ENCODE peak calls at places on chromosomes 4 and X, in four cellular contexts. One of them, this sample, is unnamed.

GRCh38 chr4:38958453-38958852 is 73.8 kb downstream of the TMEM156 start:
- DNase-seq in cardiac muscle cell: peak; percentile 44
- DNase-seq in psoas muscle: no peak
- DNase-seq in PC-3: no peak
- DNase-seq in this sample: no peak

GRCh38 chr4:122842984-122843531 is 16.4 kb downstream of the FGF2 start:
- DNase-seq in cardiac muscle cell: no peak
- DNase-seq in psoas muscle: no peak
- DNase-seq in PC-3: peak; percentile 8
- DNase-seq in this sample: no peak

GRCh38 chr4:10320130-10320529 is 137.1 kb downstream of the ZNF518B start:
- DNase-seq in cardiac muscle cell: no peak
- DNase-seq in psoas muscle: no peak
- DNase-seq in PC-3: no peak
- DNase-seq in this sample: no peak

GRCh38 chrX:48466696-48467095 is 3.4 kb downstream of the SLC38A5 start:
- DNase-seq in cardiac muscle cell: no peak
- DNase-seq in psoas muscle: no peak
- DNase-seq in PC-3: no peak
- DNase-seq in this sample: no peak

GRCh38 chr4:77187231-77187630 is 30.2 kb downstream of the CCNG2 start:
- DNase-seq in cardiac muscle cell: no peak
- DNase-seq in psoas muscle: no peak
- DNase-seq in PC-3: no peak
- DNase-seq in this sample: no peak

GRCh38 chr4:56863441-56864129 is 42.1 kb upstream of the SPINK2 start:
- DNase-seq in cardiac muscle cell: no peak
- DNase-seq in psoas muscle: no peak
- DNase-seq in PC-3: no peak
- DNase-seq in this sample: no peak

GRCh38 chr4:14264437-14264836 is 636.9 kb upstream of the BOD1L1 start:
- DNase-seq in cardiac muscle cell: peak; percentile 35
- DNase-seq in psoas muscle: no peak
- DNase-seq in PC-3: peak; percentile 26
- DNase-seq in this sample: no peak

GRCh38 chr4:89306486-89307184 is 965 bp downstream of the GPRIN3 start:
- DNase-seq in cardiac muscle cell: no peak
- DNase-seq in psoas muscle: no peak
- DNase-seq in PC-3: no peak
- DNase-seq in this sample: no peak

GRCh38 chrX:20432048-20432447 is 165.3 kb upstream of the RPS6KA3 start:
- DNase-seq in cardiac muscle cell: peak; percentile 52
- DNase-seq in psoas muscle: no peak
- DNase-seq in PC-3: peak; percentile 74
- DNase-seq in this sample: no peak

GRCh38 chr4:83219344-83219990 is 65.1 kb downstream of the COQ2 start:
- DNase-seq in cardiac muscle cell: no peak
- DNase-seq in psoas muscle: no peak
- DNase-seq in PC-3: no peak
- DNase-seq in this sample: no peak

GRCh38 chr4:47838445-47838844 is 578 bp upstream of the CORIN start:
- DNase-seq in cardiac muscle cell: no peak
- DNase-seq in psoas muscle: no peak
- DNase-seq in PC-3: peak; percentile 6
- DNase-seq in this sample: no peak

GRCh38 chr4:94237271-94237670 is 29.6 kb downstream of the SMARCAD1 start:
- DNase-seq in cardiac muscle cell: no peak
- DNase-seq in psoas muscle: no peak
- DNase-seq in PC-3: no peak
- DNase-seq in this sample: no peak

GRCh38 chrX:32673193-32673592 is 538.2 kb downstream of the DMD start:
- DNase-seq in cardiac muscle cell: peak; percentile 1
- DNase-seq in psoas muscle: no peak
- DNase-seq in PC-3: peak; percentile 2
- DNase-seq in this sample: no peak

GRCh38 chrX:25016938-25017598 is 1.3 kb upstream of the ARX start:
- DNase-seq in cardiac muscle cell: no peak
- DNase-seq in psoas muscle: no peak
- DNase-seq in PC-3: no peak
- DNase-seq in this sample: no peak

GRCh38 chrX:25015486-25016360 is at the start of gene ARX:
- DNase-seq in cardiac muscle cell: peak; percentile 65
- DNase-seq in psoas muscle: peak; percentile 88
- DNase-seq in PC-3: no peak
- DNase-seq in this sample: no peak

GRCh38 chrX:25017667-25018247 is 2.0 kb upstream of the ARX start:
- DNase-seq in cardiac muscle cell: no peak
- DNase-seq in psoas muscle: peak; percentile 52
- DNase-seq in PC-3: no peak
- DNase-seq in this sample: no peak

GRCh38 chrX:25014366-25014838 is 1.4 kb downstream of the ARX start:
- DNase-seq in cardiac muscle cell: no peak
- DNase-seq in psoas muscle: peak; percentile 39
- DNase-seq in PC-3: no peak
- DNase-seq in this sample: no peak

GRCh38 chrX:25016361-25016671 is 551 bp upstream of the ARX start:
- DNase-seq in cardiac muscle cell: no peak
- DNase-seq in psoas muscle: no peak
- DNase-seq in PC-3: no peak
- DNase-seq in this sample: no peak
- H3K27me3 ChIP-seq in cardiac muscle cell: peaks cover 99% of the 10 kb centered on the region
- H3K27me3 ChIP-seq in psoas muscle: peaks cover 95% of the 10 kb centered on the region
- H3K27me3 ChIP-seq in PC-3: peaks cover 67% of the 10 kb centered on the region
- H3K27me3 ChIP-seq in this sample: peaks cover 9% of the 10 kb centered on the region

GRCh38 chr4:6200922-6201362 is 593 bp upstream of the JAKMIP1 start:
- DNase-seq in cardiac muscle cell: no peak
- DNase-seq in psoas muscle: no peak
- DNase-seq in PC-3: peak; percentile 76
- DNase-seq in this sample: no peak
- H3K4me3 ChIP-seq in cardiac muscle cell: peak overlapping the region; percentile 95
- H3K4me3 ChIP-seq in psoas muscle: peak overlapping the region; percentile 54
- H3K4me3 ChIP-seq in PC-3: peak overlapping the region; percentile 67
- H3K4me3 ChIP-seq in this sample: no peak overlapping the region

GRCh38 chr4:172950990-172951389 is 217.6 kb upstream of the GALNT7 start:
- DNase-seq in cardiac muscle cell: no peak
- DNase-seq in psoas muscle: no peak
- DNase-seq in PC-3: no peak
- DNase-seq in this sample: no peak
- H3K27me3 ChIP-seq in cardiac muscle cell: no peaks in the 10 kb centered on the region
- H3K27me3 ChIP-seq in psoas muscle: no peaks in the 10 kb centered on the region
- H3K27me3 ChIP-seq in PC-3: peaks cover 6% of the 10 kb centered on the region
- H3K27me3 ChIP-seq in this sample: no peaks in the 10 kb centered on the region

GRCh38 chr4:109645874-109646591 is 57.2 kb downstream of the CASP6 start:
- DNase-seq in cardiac muscle cell: peak; percentile 2
- DNase-seq in psoas muscle: no peak
- DNase-seq in PC-3: no peak
- DNase-seq in this sample: no peak

GRCh38 chr4:109649872-109650271 is 53.4 kb downstream of the CASP6 start:
- DNase-seq in cardiac muscle cell: no peak
- DNase-seq in psoas muscle: no peak
- DNase-seq in PC-3: no peak
- DNase-seq in this sample: no peak

GRCh38 chr4:109648997-109649575 is 54.2 kb downstream of the CASP6 start:
- DNase-seq in cardiac muscle cell: no peak
- DNase-seq in psoas muscle: no peak
- DNase-seq in PC-3: no peak
- DNase-seq in this sample: no peak

DNA sequence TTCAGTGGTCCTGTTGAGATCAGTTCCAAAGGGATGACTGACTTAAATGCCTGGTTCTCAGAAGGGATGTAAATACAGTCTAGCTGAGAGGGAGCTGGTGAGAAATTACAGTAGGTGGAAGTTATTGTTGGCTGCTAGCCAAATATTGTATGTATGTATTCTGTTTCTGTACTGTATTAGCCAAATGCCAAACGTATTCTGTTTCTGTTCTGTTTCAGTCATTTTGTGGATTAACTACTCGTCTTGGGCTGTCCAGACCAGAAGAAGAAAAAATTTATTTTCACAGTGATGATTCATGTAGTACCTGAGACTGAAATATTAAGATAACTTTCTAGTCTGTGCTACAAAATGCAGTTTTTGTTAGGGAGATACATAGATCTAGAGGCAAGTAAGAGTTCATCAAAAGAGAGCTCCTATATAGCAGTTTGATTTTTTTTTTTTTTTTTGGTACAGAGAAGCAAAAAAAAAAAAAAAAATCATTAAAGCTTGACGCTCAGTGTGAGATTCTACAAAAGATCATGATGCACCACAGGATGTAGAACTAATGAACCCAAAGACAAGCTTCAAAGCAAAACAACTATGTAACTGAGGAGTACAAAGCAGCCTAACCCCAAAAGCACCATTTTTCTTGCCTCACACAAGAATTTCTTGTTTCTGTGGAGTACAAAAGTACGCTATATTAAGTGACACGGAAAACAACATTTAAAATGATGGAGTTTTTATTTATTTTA is 54.8 kb downstream of the CASP6 start:
- DNase-seq in cardiac muscle cell: no peak
- DNase-seq in psoas muscle: no peak
- DNase-seq in PC-3: peak; percentile 2
- DNase-seq in this sample: no peak
- H3K4me3 ChIP-seq in cardiac muscle cell: no peak overlapping the region
- H3K4me3 ChIP-seq in psoas muscle: no peak overlapping the region
- H3K4me3 ChIP-seq in PC-3: no peak overlapping the region
- H3K4me3 ChIP-seq in this sample: peak overlapping the region; percentile 29

DNA sequence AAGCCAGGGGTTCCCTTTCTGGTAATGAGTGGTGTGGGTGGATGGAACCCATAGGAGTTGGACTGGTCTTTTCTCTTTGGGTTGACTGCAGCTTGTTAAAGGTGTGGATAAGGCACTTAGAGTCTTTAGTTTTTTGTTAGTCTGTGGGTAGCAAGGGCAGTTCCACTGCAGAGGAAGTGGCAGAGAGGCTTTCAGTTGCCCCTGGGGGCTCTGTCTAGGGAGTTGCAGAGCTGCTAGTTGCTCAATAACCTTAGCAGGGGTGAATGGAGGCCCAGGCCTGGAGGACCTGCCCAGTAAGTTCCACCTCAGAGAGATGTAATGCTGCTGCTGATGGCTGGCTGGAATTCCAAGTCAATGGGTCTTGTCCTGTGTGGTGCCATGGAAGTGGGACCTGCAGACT is 282.6 kb upstream of the NDST4 start:
- DNase-seq in cardiac muscle cell: no peak
- DNase-seq in psoas muscle: no peak
- DNase-seq in PC-3: no peak
- DNase-seq in this sample: no peak
- H3K27me3 ChIP-seq in cardiac muscle cell: no peaks in the 10 kb centered on the region
- H3K27me3 ChIP-seq in psoas muscle: no peaks in the 10 kb centered on the region
- H3K27me3 ChIP-seq in PC-3: no peaks in the 10 kb centered on the region
- H3K27me3 ChIP-seq in this sample: no peaks in the 10 kb centered on the region

GRCh38 chrX:11663875-11664210 is 1.9 kb downstream of the ARHGAP6 start:
- DNase-seq in cardiac muscle cell: peak; percentile 6
- DNase-seq in psoas muscle: no peak
- DNase-seq in PC-3: no peak
- DNase-seq in this sample: no peak
- H3K4me3 ChIP-seq in cardiac muscle cell: peak overlapping the region; percentile 75
- H3K4me3 ChIP-seq in psoas muscle: peak overlapping the region; percentile 73
- H3K4me3 ChIP-seq in PC-3: no peak overlapping the region
- H3K4me3 ChIP-seq in this sample: no peak overlapping the region

DNA sequence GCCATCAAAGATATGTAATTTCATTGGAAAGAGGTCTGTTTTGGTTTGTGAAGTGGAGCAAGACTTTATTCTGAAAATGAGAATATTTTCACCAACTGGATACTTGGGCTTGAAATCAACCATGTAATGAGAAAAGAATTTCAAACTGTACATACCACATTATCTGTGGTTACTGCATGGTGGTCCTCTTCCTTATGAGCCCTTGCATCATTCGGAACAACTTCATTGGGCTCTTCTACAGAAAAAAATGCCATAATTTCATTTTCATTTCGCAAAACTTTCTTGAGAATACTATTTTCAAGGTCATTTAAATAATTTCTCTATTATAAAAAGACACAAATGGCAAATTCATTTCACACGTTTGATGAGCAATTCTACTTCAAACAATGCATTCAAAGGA is 148.6 kb upstream of the RPS6KA6 start:
- DNase-seq in cardiac muscle cell: peak; percentile 17
- DNase-seq in psoas muscle: no peak
- DNase-seq in PC-3: no peak
- DNase-seq in this sample: no peak
- H3K27me3 ChIP-seq in cardiac muscle cell: no peaks in the 10 kb centered on the region
- H3K27me3 ChIP-seq in psoas muscle: no peaks in the 10 kb centered on the region
- H3K27me3 ChIP-seq in PC-3: no peaks in the 10 kb centered on the region
- H3K27me3 ChIP-seq in this sample: no peaks in the 10 kb centered on the region

GRCh38 chr4:188109157-188109755 is at the start of gene TRIML2:
- DNase-seq in cardiac muscle cell: no peak
- DNase-seq in psoas muscle: no peak
- DNase-seq in PC-3: peak; percentile 37
- DNase-seq in this sample: no peak
- H3K4me3 ChIP-seq in cardiac muscle cell: no peak within 1 kb of the TSS
- H3K4me3 ChIP-seq in psoas muscle: no peak within 1 kb of the TSS
- H3K4me3 ChIP-seq in PC-3: no peak within 1 kb of the TSS
- H3K4me3 ChIP-seq in this sample: no peak within 1 kb of the TSS

This sample was measured in CD8-positive, alpha-beta T cell.